ENCODE peak calls at places on chromosome 5, in five cellular contexts. U is breast epithelium; G is NCI-H1092 treated with DMSO at 0.1 percent for 48 hours; W is stimulated activated CD4-positive, alpha-beta T cell treated with anti-CD3 and anti-CD28 coated beads, Interleukin-1b, Interleukin-23, amount 100 ng/mL, for 48 hours; X is mesothelial cell of epicardium. L is an unnamed sample.

GRCh38 chr5:1466631-1467265 is 21.5 kb upstream of the SLC6A3 start:
- DNase-seq in U (no peak), G (no peak), W (no peak), X (no peak), L (no peak)

GRCh38 chr5:176492431-176492830 is 44.2 kb downstream of the FAF2 start:
- DNase-seq in U (no peak), G (no peak), W (no peak), X (no peak), L (peak)

GRCh38 chr5:65185468-65185867 is 296.3 kb downstream of the ADAMTS6 start:
- DNase-seq in U (no peak), G (no peak), W (no peak), X (no peak), L (no peak)

GRCh38 chr5:140181525-140181924 is 6.5 kb downstream of the CYSTM1 start:
- DNase-seq in U (no peak), G (no peak), W (no peak), X (no peak), L (no peak)

GRCh38 chr5:147713550-147714295 is 68.8 kb downstream of the JAKMIP2 start:
- DNase-seq in U (no peak), G (no peak), W (no peak), X (no peak), L (peak)

GRCh38 chr5:74934949-74935751 is 69.0 kb upstream of the FAM169A start:
- DNase-seq in U (no peak), G (no peak), W (peak), X (no peak), L (peak)

GRCh38 chr5:58629190-58630159 is 46.6 kb downstream of the RAB3C start:
- DNase-seq in U (no peak), G (no peak), W (no peak), X (no peak), L (no peak)

GRCh38 chr5:89028579-89029272 is 145.7 kb upstream of the MEF2C start:
- DNase-seq in U (no peak), G (no peak), W (no peak), X (no peak), L (no peak)

GRCh38 chr5:139955053-139955605 is 88.0 kb downstream of the NRG2 start:
- DNase-seq in U (no peak), G (no peak), W (no peak), X (no peak), L (no peak)